ENCODE peak calls at places on chromosomes 11 and 22, in ten cellular contexts. F is adrenal gland, J is pancreas, C is spleen, P is heart right ventricle, T is right cardiac atrium, W is breast epithelium, I is GM12878, U is gastrocnemius medialis, K is heart left ventricle. D is an unnamed sample. For H3K9me3, the result is how much of the 10 kb centered on the place peaks cover.

GRCh38 chr11:94781822-94782221 is 13.7 kb downstream of the AMOTL1 start:
- DNase-seq in C (no peak), F (no peak), I (no peak), K (no peak), J (no peak), T (no peak), W (no peak), U (no peak), P (no peak), D (no peak)

GRCh38 chr11:103358251-103358650 is 249.0 kb downstream of the DYNC2H1 start:
- DNase-seq in T (no peak), W (no peak), C (no peak), J (no peak), U (no peak), I (no peak), F (peak), P (no peak), K (no peak), D (no peak)

GRCh38 chr11:22792497-22792896 is 37.1 kb downstream of the SVIP start:
- DNase-seq in U (no peak), P (no peak), I (no peak), W (no peak), J (no peak), T (no peak), C (no peak), K (no peak), F (no peak), D (no peak)

GRCh38 chr11:58060939-58061672 is 30.4 kb downstream of the OR6Q1 start:
- DNase-seq in P (no peak), T (no peak), C (no peak), U (no peak), J (no peak), W (no peak), K (no peak), F (no peak), I (no peak), D (no peak)

GRCh38 chr11:46920709-46921108 is 2.4 kb upstream of the LRP4 start:
- DNase-seq in W (no peak), U (peak), K (peak), I (no peak), F (peak), C (no peak), P (no peak), J (no peak), T (no peak), D (peak)

GRCh38 chr11:32210601-32211000 is 119.7 kb downstream of the RCN1 start:
- DNase-seq in W (no peak), K (no peak), F (no peak), C (no peak), P (no peak), T (no peak), I (no peak), J (no peak), U (no peak), D (no peak)

GRCh38 chr22:40714514-40714966 is 35.3 kb downstream of the MCHR1 start:
- DNase-seq in P (no peak), J (no peak), C (no peak), I (no peak), T (no peak), U (no peak), F (no peak), K (no peak), W (no peak), D (peak)

GRCh38 chr22:30160926-30161546 is 80.8 kb downstream of the HORMAD2 start:
- DNase-seq in K (no peak), P (no peak), U (no peak), F (no peak), W (no peak), J (no peak), C (no peak), T (no peak), I (no peak), D (no peak)

GRCh38 chr11:16981651-16982194 is 32.5 kb downstream of the PLEKHA7 start:
- DNase-seq in K (no peak), U (no peak), W (peak), F (no peak), I (no peak), P (no peak), J (no peak), T (peak), C (peak), D (no peak)

GRCh38 chr11:134340354-134340964 is 8.7 kb downstream of the GLB1L2 start:
- DNase-seq in C (no peak), J (no peak), P (no peak), W (no peak), I (no peak), K (no peak), T (no peak), U (no peak), F (no peak), D (no peak)

GRCh38 chr11:27716850-27717249 is 16.6 kb upstream of the BDNF start:
- DNase-seq in P (no peak), I (no peak), J (no peak), K (no peak), C (no peak), W (no peak), U (no peak), T (no peak), F (no peak), D (no peak)

GRCh38 chr11:87141980-87142514 is 104.3 kb downstream of the TMEM135 start:
- DNase-seq in T (no peak), U (no peak), K (no peak), F (no peak), J (no peak), I (no peak), P (no peak), C (no peak), W (no peak), D (no peak)

GRCh38 chr11:59706518-59707285 is 6.9 kb downstream of the OR10V1 start:
- DNase-seq in C (no peak), F (no peak), U (no peak), P (no peak), J (no peak), W (no peak), T (no peak), K (no peak), I (no peak), D (peak)

GRCh38 chr22:38285015-38285414 is 12.2 kb upstream of the TMEM184B start:
- DNase-seq in C (no peak), I (no peak), U (no peak), F (no peak), P (no peak), J (no peak), W (no peak), T (no peak), K (no peak), D (no peak)

GRCh38 chr11:15106201-15106965 is 8.3 kb upstream of the INSC start:
- DNase-seq in P (no peak), J (no peak), K (no peak), F (no peak), T (no peak), I (no peak), W (no peak), U (no peak), C (no peak), D (no peak)

GRCh38 chr11:63769044-63769718 is 606 bp upstream of the ZFTA start:
- DNase-seq in W (no peak), P (peak), U (no peak), C (peak), F (peak), K (peak), I (no peak), J (peak), T (peak), D (no peak)

GRCh38 chr11:77287136-77287535 is 14.3 kb downstream of the GDPD4 start:
- DNase-seq in T (no peak), U (no peak), K (no peak), J (no peak), F (no peak), P (no peak), C (no peak), W (no peak), I (no peak), D (no peak)

GRCh38 chr22:35104491-35104890 is 38.5 kb downstream of the ISX start:
- DNase-seq in P (no peak), T (no peak), J (no peak), F (no peak), K (no peak), U (no peak), C (no peak), I (no peak), W (no peak), D (no peak)

GRCh38 chr11:8017894-8018741 is 31.0 kb downstream of the EIF3F start:
- DNase-seq in F (peak), U (no peak), C (no peak), P (no peak), T (no peak), J (no peak), I (no peak), W (no peak), K (no peak), D (no peak)

GRCh38 chr22:35766654-35767580 is 49.2 kb downstream of the APOL5 start:
- DNase-seq in T (no peak), W (no peak), K (no peak), F (no peak), J (no peak), U (no peak), P (no peak), C (no peak), I (no peak), D (no peak)

GRCh38 chr11:56624661-56625110 is 10.0 kb upstream of the OR5M1 start:
- DNase-seq in J (no peak), C (no peak), F (no peak), T (no peak), W (no peak), U (no peak), P (no peak), K (no peak), I (peak), D (no peak)

GRCh38 chr11:127452533-127452932 is 452.0 kb upstream of the KIRREL3 start:
- DNase-seq in U (no peak), P (no peak), C (no peak), J (no peak), F (no peak), K (no peak), W (no peak), I (no peak), T (no peak), D (no peak)

GRCh38 chr11:565921-566509 is 5.2 kb downstream of the RASSF7 start:
- DNase-seq in C (peak), W (no peak), P (no peak), F (no peak), I (no peak), U (no peak), J (peak), T (no peak), K (no peak), D (no peak)

GRCh38 chr11:76624515-76625379 is 45.8 kb downstream of the LRRC32 start:
- DNase-seq in W (no peak), F (peak), J (no peak), U (no peak), K (no peak), I (no peak), T (no peak), P (no peak), C (peak), D (no peak)

GRCh38 chr11:119168471-119169271 is at the start of gene NLRX1:
- DNase-seq in U (peak), W (peak), I (peak), C (peak), T (peak), F (peak), K (peak), J (peak), P (peak), D (peak)

GRCh38 chr11:22674470-22675426 is 8.3 kb downstream of the GAS2 start:
- DNase-seq in U (no peak), P (no peak), J (peak), I (no peak), W (no peak), K (no peak), C (no peak), T (no peak), F (no peak), D (no peak)

GRCh38 chr11:43955381-43956118 is 13.1 kb downstream of the C11orf96 start:
- DNase-seq in W (no peak), T (no peak), I (no peak), F (peak), U (no peak), J (no peak), C (no peak), P (no peak), K (no peak), D (no peak)

GRCh38 chr11:45097721-45098493 is 48.5 kb upstream of the PRDM11 start:
- DNase-seq in I (no peak), J (no peak), T (peak), U (no peak), C (no peak), W (peak), P (peak), K (peak), F (peak), D (no peak)

GRCh38 chr11:15199693-15200092 is 85.0 kb downstream of the INSC start:
- DNase-seq in K (peak), J (no peak), U (peak), P (peak), C (no peak), F (no peak), I (no peak), T (no peak), W (peak), D (no peak)

GRCh38 chr11:35084817-35085424 is 54.0 kb upstream of the CD44 start:
- DNase-seq in K (no peak), W (no peak), F (no peak), J (no peak), C (no peak), T (no peak), P (no peak), I (no peak), U (no peak), D (no peak)
- H3K27ac ChIP-seq in K (no peak), W (no peak), F (no peak), J (no peak), C (no peak), T (no peak), P (no peak), I (no peak), U (no peak), D (no peak)

GRCh38 chr22:28239941-28240340 is 320.9 kb upstream of the PITPNB start:
- DNase-seq in C (no peak), K (no peak), T (no peak), W (no peak), U (no peak), F (no peak), J (no peak), P (no peak), I (no peak), D (no peak)
- H3K9me3 ChIP-seq in C (under half), K (under half), T (under half), W (under half), U (under half), F (under half), J (under half), P (under half), I (under half), D (under half)

GRCh38 chr11:66121453-66121852 is 51.4 kb downstream of the PACS1 start:
- DNase-seq in P (no peak), K (no peak), J (no peak), U (no peak), I (no peak), F (no peak), W (no peak), T (no peak), C (no peak), D (no peak)

GRCh38 chr11:66116576-66117361 is 46.7 kb downstream of the PACS1 start:
- DNase-seq in C (no peak), F (no peak), W (no peak), J (no peak), K (no peak), T (no peak), U (no peak), P (no peak), I (no peak), D (no peak)

GRCh38 chr11:66119348-66120133 is 49.5 kb downstream of the PACS1 start:
- DNase-seq in C (no peak), J (no peak), U (no peak), T (no peak), I (no peak), P (no peak), K (no peak), W (no peak), F (peak), D (no peak)

GRCh38 chr11:66115638-66116410 is 45.8 kb downstream of the PACS1 start:
- DNase-seq in T (no peak), W (no peak), P (no peak), U (no peak), F (no peak), C (no peak), J (no peak), I (peak), K (no peak), D (no peak)

GRCh38 chr11:66118847-66119246 is 48.8 kb downstream of the PACS1 start:
- DNase-seq in J (no peak), C (no peak), U (no peak), W (no peak), P (no peak), T (no peak), K (no peak), F (no peak), I (no peak), D (no peak)
- H3K27ac ChIP-seq in J (peak), C (peak), U (no peak), W (no peak), P (peak), T (peak), K (peak), F (peak), I (no peak), D (peak)

DNA sequence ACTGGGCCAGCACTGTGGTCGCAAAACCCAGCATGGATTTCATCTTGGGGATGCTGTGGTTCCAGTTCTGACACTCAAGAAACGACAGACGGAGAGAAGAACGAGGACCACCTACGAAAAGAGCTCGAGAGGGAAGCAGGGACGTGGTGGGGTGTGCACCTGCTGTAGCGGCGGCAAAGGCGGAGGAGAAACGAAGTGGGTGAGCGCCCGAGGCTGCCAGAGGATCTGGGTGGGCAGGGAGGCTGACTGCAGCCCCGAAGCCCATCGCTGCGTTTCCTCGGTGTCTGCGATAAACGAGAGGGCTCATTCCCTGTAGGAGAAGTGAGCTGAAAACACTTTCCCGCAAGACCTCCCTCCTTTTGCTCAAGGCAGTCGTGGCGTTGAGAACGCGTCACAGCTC is 246.1 kb downstream of the OR4C45 start:
- DNase-seq in I (no peak), K (no peak), W (no peak), F (no peak), J (no peak), U (no peak), P (no peak), T (no peak), C (no peak), D (no peak)
- H3K9me3 ChIP-seq in I (under half), K (under half), W (under half), F (under half), J (under half), U (under half), P (under half), T (under half), C (under half), D (under half)

DNA sequence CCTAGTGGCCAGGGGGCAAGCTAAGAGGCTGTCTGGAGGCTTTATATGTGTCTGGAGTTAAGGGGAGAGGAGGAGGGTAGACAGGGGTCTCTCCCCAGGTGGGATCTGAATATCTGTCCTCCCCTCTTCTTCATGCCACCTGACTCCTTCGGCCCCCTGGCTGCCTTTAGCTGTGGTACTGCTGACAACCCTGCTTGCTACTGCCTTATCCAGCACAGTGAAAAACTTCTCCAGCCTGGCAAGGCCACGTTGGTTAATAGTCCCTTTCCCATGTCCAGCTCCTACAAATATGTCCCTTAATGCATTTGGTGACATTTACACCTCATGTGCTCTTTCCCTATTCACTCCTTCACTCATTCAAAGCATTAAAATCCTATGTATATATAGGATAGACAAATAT is 42.4 kb upstream of the NNMT start:
- DNase-seq in C (no peak), I (no peak), W (no peak), K (no peak), P (no peak), F (no peak), T (no peak), J (no peak), U (no peak), D (no peak)
- H3K27ac ChIP-seq in C (no peak), I (no peak), W (peak), K (no peak), P (peak), F (no peak), T (no peak), J (no peak), U (peak), D (no peak)

GRCh38 chr11:70863186-70863585 is 389.2 kb downstream of the SHANK2 start:
- DNase-seq in P (no peak), J (no peak), T (no peak), W (no peak), C (no peak), K (no peak), U (no peak), F (no peak), I (no peak), D (no peak)

GRCh38 chr11:70861534-70861933 is 390.8 kb downstream of the SHANK2 start:
- DNase-seq in J (no peak), I (no peak), P (no peak), W (no peak), C (no peak), U (no peak), T (no peak), F (no peak), K (no peak), D (no peak)

GRCh38 chr11:70859180-70859579 is 393.2 kb downstream of the SHANK2 start:
- DNase-seq in P (no peak), J (no peak), I (no peak), T (no peak), U (no peak), W (no peak), K (no peak), C (no peak), F (no peak), D (no peak)

GRCh38 chr11:70862093-70862492 is 390.3 kb downstream of the SHANK2 start:
- DNase-seq in W (no peak), J (no peak), F (no peak), U (no peak), C (no peak), I (no peak), P (no peak), K (no peak), T (no peak), D (no peak)

DNA sequence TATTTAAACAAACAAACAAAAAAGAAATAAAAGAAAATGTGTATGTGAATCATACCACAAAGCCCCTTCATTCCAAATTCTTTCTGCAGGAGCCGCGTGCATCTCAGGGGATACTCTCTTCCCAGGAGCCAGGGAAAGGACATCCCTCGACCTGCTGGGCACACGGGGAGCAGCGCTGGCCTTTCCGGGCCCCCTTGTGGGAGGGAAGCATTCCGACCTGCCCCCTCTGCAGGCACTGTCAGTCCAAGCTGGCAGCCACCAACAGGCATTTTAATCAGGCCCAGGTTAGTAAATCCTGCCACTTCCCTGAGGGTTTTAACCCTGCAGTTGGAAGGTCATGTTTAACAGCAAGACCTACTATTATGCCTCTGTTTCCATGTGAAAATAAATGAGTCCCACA is 391.5 kb downstream of the SHANK2 start:
- DNase-seq in C (no peak), I (no peak), U (no peak), F (no peak), P (no peak), T (no peak), J (no peak), W (no peak), K (no peak), D (no peak)
- H3K9me3 ChIP-seq in C (under half), I (under half), U (under half), F (under half), P (under half), T (under half), J (under half), W (under half), K (under half), D (half or more)

GRCh38 chr11:68107689-68108088 is 13.5 kb downstream of the CHKA start:
- DNase-seq in I (no peak), J (no peak), K (no peak), P (no peak), U (no peak), C (no peak), T (no peak), F (no peak), W (no peak), D (no peak)

GRCh38 chr11:68106165-68106940 is 14.8 kb downstream of the CHKA start:
- DNase-seq in K (no peak), W (no peak), F (peak), I (no peak), P (no peak), T (no peak), J (peak), U (no peak), C (no peak), D (no peak)
- H3K27ac ChIP-seq in K (no peak), W (peak), F (peak), I (no peak), P (no peak), T (no peak), J (peak), U (no peak), C (peak), D (no peak)

GRCh38 chr22:49334589-49334873 is 493.1 kb downstream of the BRD1 start:
- DNase-seq in U (no peak), T (no peak), C (no peak), I (no peak), W (no peak), J (no peak), K (no peak), P (no peak), F (no peak), D (no peak)
- H3K9me3 ChIP-seq in U (under half), T (under half), C (under half), I (under half), W (under half), J (under half), K (under half), P (under half), F (under half), D (half or more)